ENCODE peak calls at places on chromosomes 4 and X, in eight cellular contexts. L is upper lobe of right lung; P is breast epithelium; Y is activated CD8-positive, alpha-beta T cell treated with anti-CD3 and anti-CD28 coated beads for 36 hours; K is fibroblast of lung; G is GM23338; V is HEK293T; H is islet precursor cell. W is an unnamed sample.
A peak's percentile ranks its signal among the peaks of the same experiment; 100 is the strongest.

GRCh38 chr4:158133551-158133950 is 39.3 kb downstream of the GASK1B start:
- DNase-seq in L (no peak), P (no peak), Y (no peak), K (no peak), G (no peak), V (no peak), H (no peak), W (no peak)

GRCh38 chr4:175560628-175561027 is 251.4 kb downstream of the GPM6A start:
- DNase-seq in L (no peak), P (no peak), Y (no peak), K (peak; percentile 48), G (peak; percentile 36), V (peak; percentile 12), H (no peak), W (no peak)

GRCh38 chrX:72120798-72121197 is 10.9 kb downstream of the RTL5 start:
- DNase-seq in L (no peak), P (no peak), Y (no peak), K (no peak), G (no peak), V (no peak), H (no peak), W (no peak)

GRCh38 chr4:1767770-1768366 is 25.2 kb upstream of the FGFR3 start:
- DNase-seq in L (peak; percentile 91), P (no peak), Y (peak; percentile 49), K (peak; percentile 22), G (peak; percentile 91), V (peak; percentile 86), H (peak; percentile 87), W (no peak)

GRCh38 chr4:89245459-89245858 is 62.1 kb downstream of the GPRIN3 start:
- DNase-seq in L (no peak), P (no peak), Y (no peak), K (no peak), G (no peak), V (no peak), H (no peak), W (no peak)

GRCh38 chr4:65645185-65645584 is 25.1 kb downstream of the EPHA5 start:
- DNase-seq in L (no peak), P (no peak), Y (no peak), K (no peak), G (no peak), V (no peak), H (no peak), W (no peak)

GRCh38 chr4:174036111-174036510 is 247.4 kb downstream of the FBXO8 start:
- DNase-seq in L (no peak), P (no peak), Y (no peak), K (no peak), G (no peak), V (no peak), H (no peak), W (no peak)

GRCh38 chr4:6242271-6243029 is 27.2 kb upstream of the WFS1 start:
- DNase-seq in L (no peak), P (no peak), Y (no peak), K (no peak), G (no peak), V (no peak), H (no peak), W (no peak)

GRCh38 chr4:169202143-169202699 is 68.5 kb downstream of the SH3RF1 start:
- DNase-seq in L (no peak), P (no peak), Y (no peak), K (no peak), G (no peak), V (no peak), H (no peak), W (no peak)

GRCh38 chr4:21012851-21013331 is 312.6 kb downstream of the PACRGL start:
- DNase-seq in L (no peak), P (no peak), Y (no peak), K (no peak), G (no peak), V (no peak), H (no peak), W (no peak)

GRCh38 chrX:129549124-129549523 is 9.1 kb downstream of the OCRL start:
- DNase-seq in L (no peak), P (no peak), Y (no peak), K (no peak), G (no peak), V (no peak), H (no peak), W (no peak)

GRCh38 chr4:151690884-151691283 is 69.9 kb downstream of the GATB start:
- DNase-seq in L (no peak), P (no peak), Y (no peak), K (peak; percentile 28), G (no peak), V (no peak), H (no peak), W (no peak)

GRCh38 chr4:87525636-87526035 is 3.5 kb downstream of the SPARCL1 start:
- DNase-seq in L (no peak), P (no peak), Y (no peak), K (peak; percentile 87), G (no peak), V (no peak), H (no peak), W (no peak)

GRCh38 chr4:137310593-137311490 is 221.5 kb downstream of the PCDH18 start:
- DNase-seq in L (no peak), P (no peak), Y (no peak), K (peak; percentile 89), G (no peak), V (no peak), H (no peak), W (no peak)

GRCh38 chrX:18701621-18702361 is 5.7 kb upstream of the PPEF1 start:
- DNase-seq in L (peak; percentile 62), P (no peak), Y (no peak), K (peak; percentile 45), G (no peak), V (no peak), H (no peak), W (no peak)

GRCh38 chr4:7145291-7145934 is 46.9 kb upstream of the SORCS2 start:
- DNase-seq in L (no peak), P (no peak), Y (no peak), K (no peak), G (no peak), V (no peak), H (no peak), W (no peak)

GRCh38 chr4:21605006-21605405 is 343.6 kb downstream of the KCNIP4 start:
- DNase-seq in L (no peak), P (no peak), Y (no peak), K (no peak), G (no peak), V (no peak), H (no peak), W (no peak)

GRCh38 chrX:107766470-107767140 is 9.0 kb downstream of the TSC22D3 start:
- DNase-seq in L (no peak), P (no peak), Y (no peak), K (peak; percentile 48), G (no peak), V (no peak), H (peak; percentile 81), W (no peak)

GRCh38 chr4:189773909-189774308 is 166.8 kb upstream of the FRG1 start:
- DNase-seq in L (no peak), P (no peak), Y (no peak), K (no peak), G (no peak), V (no peak), H (no peak), W (no peak)

GRCh38 chrX:110992611-110993010 is 103.4 kb upstream of the PAK3 start:
- DNase-seq in L (no peak), P (no peak), Y (peak; percentile 34), K (peak; percentile 5), G (peak; percentile 67), V (peak; percentile 64), H (peak; percentile 70), W (peak; percentile 2)

GRCh38 chr4:18318682-18319410 is 297.3 kb upstream of the LCORL start:
- DNase-seq in L (no peak), P (no peak), Y (no peak), K (peak; percentile 18), G (peak; percentile 16), V (no peak), H (no peak), W (no peak)

GRCh38 chr4:156496797-156497196 is 474.8 kb downstream of the PDGFC start:
- DNase-seq in L (no peak), P (no peak), Y (no peak), K (peak; percentile 87), G (no peak), V (no peak), H (no peak), W (no peak)

GRCh38 chr4:88522702-88523324 is 763 bp downstream of the PYURF start:
- DNase-seq in L (peak; percentile 74), P (peak; percentile 39), Y (peak; percentile 68), K (peak; percentile 55), G (peak; percentile 41), V (peak; percentile 28), H (peak; percentile 69), W (peak; percentile 18)

GRCh38 chr4:40927108-40927507 is 177.4 kb downstream of the NSUN7 start:
- DNase-seq in L (no peak), P (no peak), Y (no peak), K (no peak), G (no peak), V (no peak), H (no peak), W (no peak)

GRCh38 chr4:2962614-2963184 is 507 bp downstream of the NOP14 start:
- DNase-seq in L (no peak), P (no peak), Y (no peak), K (peak; percentile 54), G (peak; percentile 81), V (peak; percentile 48), H (peak; percentile 92), W (no peak)

GRCh38 chr4:28251831-28252230 is 1391.2 kb downstream of the STIM2 start:
- DNase-seq in L (no peak), P (no peak), Y (no peak), K (no peak), G (no peak), V (no peak), H (no peak), W (no peak)

GRCh38 chr4:52982246-52982950 is 120.3 kb downstream of the RASL11B start:
- DNase-seq in L (no peak), P (no peak), Y (no peak), K (peak; percentile 80), G (peak; percentile 66), V (peak; percentile 44), H (no peak), W (no peak)

GRCh38 chr4:106985830-106986229 is 50.3 kb downstream of the DKK2 start:
- DNase-seq in L (no peak), P (no peak), Y (no peak), K (no peak), G (no peak), V (no peak), H (no peak), W (no peak)

GRCh38 chrX:119692241-119693031 is 532 bp downstream of the SEPTIN6 start:
- DNase-seq in L (peak; percentile 68), P (no peak), Y (peak; percentile 72), K (peak; percentile 74), G (no peak), V (peak; percentile 57), H (peak; percentile 65), W (peak; percentile 44)

GRCh38 chr4:137664055-137664405 is 131.7 kb upstream of the PCDH18 start:
- DNase-seq in L (no peak), P (no peak), Y (no peak), K (peak; percentile 80), G (peak; percentile 46), V (no peak), H (no peak), W (no peak)

GRCh38 chr4:1204286-1204827 is 32.0 kb upstream of the SPON2 start:
- DNase-seq in L (peak; percentile 43), P (peak; percentile 15), Y (peak; percentile 3), K (no peak), G (no peak), V (no peak), H (no peak), W (no peak)

GRCh38 chr4:150591904-150592303 is 10.0 kb downstream of the MAB21L2 start:
- DNase-seq in L (no peak), P (no peak), Y (no peak), K (no peak), G (peak; percentile 63), V (no peak), H (no peak), W (no peak)

GRCh38 chrX:125378205-125378604 is 58.5 kb downstream of the TEX13C start:
- DNase-seq in L (no peak), P (no peak), Y (no peak), K (no peak), G (peak; percentile 28), V (no peak), H (no peak), W (no peak)

GRCh38 chr4:48008021-48008596 is 8.4 kb downstream of the CNGA1 start:
- DNase-seq in L (no peak), P (no peak), Y (no peak), K (no peak), G (peak; percentile 76), V (no peak), H (no peak), W (no peak)

W was measured in effector memory CD8-positive, alpha-beta T cell.